ENCODE peak calls at places on chromosomes 6 and 20, in eight cellular contexts. Q is GM12891, U is K562, E is spleen, F is HepG2, R is GM12878, D is suprapubic skin, Y is transverse colon. G is an unnamed sample.

GRCh38 chr6:24990227-24990843 is 54.6 kb upstream of the RIPOR2 start:
- DNase-seq in Q (no peak), U (no peak), E (no peak), F (no peak), R (no peak), D (no peak), Y (no peak), G (no peak)

GRCh38 chr6:150560004-150560883 is 39.4 kb upstream of the PLEKHG1 start:
- DNase-seq in Q (no peak), U (peak), E (no peak), F (no peak), R (no peak), D (no peak), Y (no peak), G (no peak)

GRCh38 chr6:106101466-106101865 is 15.3 kb downstream of the PRDM1 start:
- DNase-seq in Q (no peak), U (no peak), E (no peak), F (no peak), R (no peak), D (no peak), Y (no peak), G (no peak)

GRCh38 chr6:63644668-63645326 is 9.2 kb downstream of the PHF3 start:
- DNase-seq in Q (no peak), U (no peak), E (no peak), F (no peak), R (no peak), D (no peak), Y (no peak), G (no peak)

GRCh38 chr6:101537917-101538316 is 144.4 kb downstream of the GRIK2 start:
- DNase-seq in Q (no peak), U (no peak), E (no peak), F (no peak), R (no peak), D (no peak), Y (no peak), G (no peak)

GRCh38 chr6:165663283-165663735 is 268 bp upstream of the PDE10A start:
- DNase-seq in Q (peak), U (no peak), E (no peak), F (no peak), R (no peak), D (no peak), Y (no peak), G (no peak)

GRCh38 chr6:106087548-106088325 is 1.6 kb downstream of the PRDM1 start:
- DNase-seq in Q (no peak), U (no peak), E (no peak), F (no peak), R (no peak), D (no peak), Y (peak), G (no peak)

GRCh38 chr20:48447456-48447855 is 380.3 kb downstream of the PREX1 start:
- DNase-seq in Q (no peak), U (no peak), E (no peak), F (no peak), R (no peak), D (no peak), Y (no peak), G (no peak)

GRCh38 chr6:168004945-168005344 is 7.5 kb downstream of the KIF25 start:
- DNase-seq in Q (no peak), U (no peak), E (no peak), F (no peak), R (no peak), D (no peak), Y (no peak), G (peak)

GRCh38 chr20:9241232-9241692 is 172.4 kb downstream of the PLCB4 start:
- DNase-seq in Q (no peak), U (no peak), E (no peak), F (no peak), R (no peak), D (no peak), Y (peak), G (no peak)

GRCh38 chr6:113065606-113066005 is 718.5 kb downstream of the RFPL4B start:
- DNase-seq in Q (no peak), U (no peak), E (no peak), F (peak), R (no peak), D (no peak), Y (no peak), G (no peak)

GRCh38 chr6:77403424-77403823 is 59.9 kb downstream of the HTR1B start:
- DNase-seq in Q (no peak), U (no peak), E (no peak), F (no peak), R (no peak), D (no peak), Y (no peak), G (no peak)

GRCh38 chr6:16230953-16231352 is 7.4 kb upstream of the GMPR start:
- DNase-seq in Q (no peak), U (no peak), E (no peak), F (no peak), R (no peak), D (no peak), Y (no peak), G (no peak)

GRCh38 chr6:49550413-49551125 is at the start of gene C6orf141:
- DNase-seq in Q (peak), U (no peak), E (no peak), F (no peak), R (no peak), D (no peak), Y (peak), G (no peak)

GRCh38 chr20:4521170-4521968 is 200.3 kb upstream of the PRND start:
- DNase-seq in Q (no peak), U (no peak), E (peak), F (no peak), R (no peak), D (no peak), Y (no peak), G (no peak)

GRCh38 chr6:17015551-17016381 is 86.1 kb upstream of the STMND1 start:
- DNase-seq in Q (no peak), U (no peak), E (peak), F (no peak), R (no peak), D (peak), Y (peak), G (no peak)

GRCh38 chr6:107607109-107607508 is 117.2 kb downstream of the SOBP start:
- DNase-seq in Q (no peak), U (no peak), E (no peak), F (peak), R (no peak), D (no peak), Y (no peak), G (no peak)

GRCh38 chr6:43541774-43542471 is 25.0 kb downstream of the POLR1C start:
- DNase-seq in Q (peak), U (no peak), E (no peak), F (no peak), R (no peak), D (peak), Y (no peak), G (no peak)

GRCh38 chr6:18792832-18793231 is 405.7 kb downstream of the RNF144B start:
- DNase-seq in Q (no peak), U (no peak), E (no peak), F (no peak), R (no peak), D (no peak), Y (no peak), G (no peak)

GRCh38 chr6:146598785-146599405 is at the start of gene ADGB:
- DNase-seq in Q (no peak), U (peak), E (peak), F (peak), R (no peak), D (no peak), Y (peak), G (no peak)

GRCh38 chr6:9924971-9925370 is 489.9 kb downstream of the TFAP2A start:
- DNase-seq in Q (no peak), U (no peak), E (no peak), F (no peak), R (no peak), D (no peak), Y (no peak), G (no peak)

GRCh38 chr6:166728884-166729530 is 102.0 kb upstream of the RPS6KA2 start:
- DNase-seq in Q (no peak), U (no peak), E (no peak), F (no peak), R (no peak), D (no peak), Y (no peak), G (peak)

GRCh38 chr6:82988904-82989303 is 76.7 kb downstream of the UBE3D start:
- DNase-seq in Q (no peak), U (peak), E (no peak), F (no peak), R (no peak), D (no peak), Y (no peak), G (no peak)

GRCh38 chr6:35691027-35691824 is 2.5 kb upstream of the FKBP5 start:
- DNase-seq in Q (no peak), U (no peak), E (peak), F (no peak), R (no peak), D (peak), Y (peak), G (no peak)

GRCh38 chr6:115241373-115241772 is 819.3 kb downstream of the FRK start:
- DNase-seq in Q (no peak), U (no peak), E (no peak), F (no peak), R (no peak), D (no peak), Y (no peak), G (no peak)

GRCh38 chr6:18280084-18280483 is 15.8 kb upstream of the DEK start:
- DNase-seq in Q (no peak), U (no peak), E (no peak), F (no peak), R (no peak), D (no peak), Y (no peak), G (no peak)

GRCh38 chr6:13383280-13384163 is 55.2 kb upstream of the TBC1D7 start:
- DNase-seq in Q (no peak), U (no peak), E (no peak), F (peak), R (peak), D (peak), Y (no peak), G (no peak)

GRCh38 chr6:4066029-4066755 is 12.7 kb downstream of the FAM217A start:
- DNase-seq in Q (no peak), U (no peak), E (no peak), F (peak), R (no peak), D (no peak), Y (no peak), G (no peak)

GRCh38 chr20:23637282-23638221 is at the start of gene CST3:
- DNase-seq in Q (peak), U (peak), E (peak), F (peak), R (no peak), D (peak), Y (peak), G (no peak)

GRCh38 chr6:166587631-166588413 is 1.3 kb upstream of the RAMACL start:
- DNase-seq in Q (peak), U (no peak), E (peak), F (no peak), R (peak), D (no peak), Y (no peak), G (no peak)

GRCh38 chr6:138948780-138949179 is 39.3 kb downstream of the REPS1 start:
- DNase-seq in Q (no peak), U (no peak), E (no peak), F (no peak), R (no peak), D (no peak), Y (no peak), G (no peak)

DNA sequence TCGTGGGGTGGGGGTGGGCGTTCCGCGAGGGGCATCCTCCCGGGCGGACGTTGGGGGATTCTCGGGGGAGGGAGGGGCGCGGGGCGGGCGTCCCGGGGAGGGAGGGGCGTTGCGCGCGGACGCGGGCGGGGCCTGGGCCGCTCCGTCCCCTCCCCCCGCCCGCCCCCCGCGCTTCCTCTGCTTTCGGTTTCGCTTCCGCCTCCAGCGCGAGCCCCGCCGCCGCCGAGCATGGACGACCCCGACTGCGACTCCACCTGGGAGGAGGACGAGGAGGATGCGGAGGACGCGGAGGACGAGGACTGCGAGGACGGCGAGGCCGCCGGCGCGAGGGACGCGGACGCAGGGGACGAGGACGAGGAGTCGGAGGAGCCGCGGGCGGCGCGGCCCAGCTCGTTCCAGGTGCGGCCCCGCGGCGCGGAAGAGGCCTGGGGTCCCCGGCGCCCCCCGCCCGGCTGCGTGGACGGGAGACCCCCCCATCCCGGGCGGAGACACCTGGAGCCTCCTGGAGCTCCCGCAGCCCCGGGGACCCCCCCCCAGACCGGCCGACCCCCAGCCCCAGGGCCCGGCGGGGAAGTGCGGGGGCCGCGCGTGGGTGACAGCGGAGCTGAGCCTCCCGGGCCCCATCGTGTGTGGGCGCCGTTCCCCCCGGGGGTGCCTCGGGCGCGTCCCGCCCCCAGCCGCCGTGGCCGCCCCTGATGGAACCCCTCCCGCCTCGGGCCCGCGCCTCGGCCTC is at the start of gene OGFR:
- DNase-seq in Q (peak), U (peak), E (peak), F (no peak), R (no peak), D (no peak), Y (peak), G (no peak)
- TF ChIP-seq POLR2AphosphoS5 in Q (peak), U (no peak), E (peak), F (peak), R (peak), D (peak), Y (peak), G (no peak)

GRCh38 chr20:63697357-63697867 is 960 bp downstream of the TNFRSF6B start:
- DNase-seq in Q (peak), U (peak), E (peak), F (no peak), R (no peak), D (no peak), Y (peak), G (no peak)
- TF ChIP-seq POLR2A in Q (no peak), U (peak), E (no peak), F (peak), R (peak), D (no peak), Y (no peak), G (no peak)

DNA sequence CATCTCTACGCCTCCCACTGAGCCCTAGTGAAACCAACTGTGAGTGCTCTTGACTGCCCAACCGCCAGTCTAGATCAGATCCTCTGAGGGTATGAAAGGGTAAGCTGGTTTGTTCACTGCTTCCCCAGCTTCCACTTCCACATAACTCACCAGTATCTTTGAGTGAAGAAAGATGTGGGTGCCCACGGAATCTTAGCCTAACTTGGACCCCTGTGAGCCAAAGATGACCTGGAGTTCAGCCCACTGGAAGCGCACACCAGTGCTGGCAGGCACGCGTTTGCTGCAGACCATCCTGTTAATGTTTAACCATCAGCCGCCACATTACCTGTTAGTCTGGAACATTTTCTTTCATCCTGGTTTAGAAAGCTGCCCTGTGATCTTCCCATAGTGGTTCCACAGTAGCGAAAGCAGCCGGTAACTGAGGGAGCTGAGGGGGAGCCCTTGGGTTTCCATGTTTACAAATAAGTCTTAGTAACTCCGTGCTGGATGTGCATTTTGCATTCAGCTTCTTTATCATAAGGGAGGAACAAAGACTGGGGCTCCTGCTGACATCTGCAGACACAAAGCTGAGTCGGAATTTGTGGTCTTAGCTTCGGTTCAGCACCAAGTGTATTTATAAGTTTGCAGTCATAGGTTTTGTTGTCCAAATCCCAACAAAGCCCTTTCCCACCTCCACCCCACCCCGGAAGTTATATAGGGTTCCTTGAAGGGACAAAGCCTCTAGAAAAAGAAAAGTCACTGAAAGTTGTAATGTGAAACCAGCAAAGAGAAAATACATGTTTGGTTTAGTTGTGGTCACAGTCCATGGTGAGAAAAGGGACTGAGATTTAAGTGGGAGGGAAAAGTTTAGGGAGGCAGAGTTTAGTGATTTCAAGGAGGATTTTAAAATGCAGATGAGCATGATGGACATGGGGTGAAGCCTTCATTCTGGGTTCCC is 71.0 kb downstream of the SSR1 start:
- DNase-seq in Q (no peak), U (no peak), E (no peak), F (peak), R (no peak), D (no peak), Y (peak), G (no peak)
- TF ChIP-seq POLR2AphosphoS5 in Q (no peak), U (no peak), E (peak), F (no peak), R (no peak), D (no peak), Y (no peak), G (no peak)

DNA sequence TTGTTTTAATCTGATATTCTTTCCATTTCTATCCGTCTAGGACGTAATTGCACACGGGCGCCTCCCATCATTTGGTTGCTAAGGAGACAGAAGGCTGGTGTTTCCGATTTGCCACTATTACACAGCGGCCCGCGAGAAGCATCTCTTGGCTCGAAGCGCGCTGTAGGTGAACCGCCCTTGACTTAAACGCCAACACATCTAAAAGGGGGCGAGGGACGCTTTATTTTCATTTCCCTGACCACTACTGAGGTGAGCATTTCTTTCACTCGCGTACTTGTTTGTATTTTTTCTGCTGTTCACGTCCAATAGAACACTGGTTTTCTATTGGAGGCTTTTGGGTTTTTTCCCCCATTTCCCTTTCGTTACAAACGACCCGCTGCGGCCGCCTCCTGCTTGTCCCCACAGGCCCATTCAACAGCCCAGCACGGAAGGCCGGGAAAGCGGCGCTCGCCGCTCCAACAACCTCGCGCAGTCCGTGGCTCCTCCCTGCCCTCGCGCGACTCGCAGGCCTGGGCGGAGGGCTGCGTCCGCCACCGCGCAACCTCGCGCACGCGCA is 505 bp upstream of the WRNIP1 start:
- DNase-seq in Q (peak), U (peak), E (peak), F (peak), R (no peak), D (peak), Y (peak), G (no peak)
- TF ChIP-seq POLR2A in Q (peak), U (peak), E (no peak), F (no peak), R (peak), D (no peak), Y (no peak), G (no peak)

DNA sequence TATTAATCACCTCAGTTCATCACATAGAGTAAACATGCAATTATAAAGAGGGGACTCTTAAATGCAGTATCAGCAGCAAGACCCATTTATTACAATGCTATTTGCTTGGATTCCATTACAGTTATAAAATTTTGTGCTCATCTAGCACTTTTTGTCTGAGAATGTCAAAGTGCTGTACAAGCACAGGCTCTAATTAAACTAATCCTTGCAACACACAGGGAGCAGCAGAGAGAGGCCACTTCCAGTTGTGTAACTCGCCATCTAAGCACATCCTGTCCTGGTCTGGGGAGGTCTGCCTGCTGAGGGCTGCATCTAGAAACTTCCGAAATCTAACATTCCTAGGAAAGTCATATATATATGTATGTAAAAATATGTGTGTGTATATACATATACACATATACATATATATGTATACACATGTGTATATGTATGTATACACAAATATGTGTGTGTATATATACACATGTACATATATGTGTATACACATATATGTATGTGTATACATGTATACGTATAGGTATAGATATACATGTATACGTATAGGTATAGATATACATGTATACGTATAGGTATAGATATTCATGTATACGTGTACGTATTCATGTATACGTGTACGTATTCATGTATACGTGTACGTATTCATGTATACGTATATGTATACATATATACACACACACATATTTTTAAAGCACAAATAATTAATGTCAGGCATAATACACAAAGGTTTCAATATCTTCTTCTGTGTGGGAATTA is 136.4 kb upstream of the JARID2 start:
- DNase-seq in Q (no peak), U (no peak), E (no peak), F (no peak), R (no peak), D (no peak), Y (no peak), G (no peak)
- TF ChIP-seq POLR2AphosphoS5 in Q (no peak), U (no peak), E (peak), F (no peak), R (no peak), D (no peak), Y (no peak), G (no peak)

G was measured in vagina.